ENCODE peak calls at places on chromosomes 1 and 21, in seven cellular contexts. R is OCI-M1; O is B cell; F is EH; W is stimulated activated CD8-positive, alpha-beta memory T cell treated with anti-CD3 and anti-CD28 coated beads, Interleukin-4, amount 100 ng/mL, for 1 hour; V is RCC 7860; P is adipocyte. G is an unnamed sample.
A peak's percentile ranks its signal among the peaks of the same experiment; 100 is the strongest.

GRCh38 chr1:34070201-34070836 is 94.7 kb downstream of the CSMD2 start:
- DNase-seq in R (no peak), O (no peak), F (no peak), W (no peak), V (no peak), P (no peak), G (no peak)

GRCh38 chr1:52927219-52928082 is at the start of gene SCP2:
- DNase-seq in R (no peak), O (peak; percentile 90), F (peak; percentile 79), W (peak; percentile 61), V (peak; percentile 25), P (peak; percentile 83), G (peak; percentile 29)

GRCh38 chr21:34813266-34813886 is 144.6 kb downstream of the CLIC6 start:
- DNase-seq in R (no peak), O (no peak), F (peak; percentile 79), W (no peak), V (peak; percentile 17), P (peak; percentile 58), G (no peak)

GRCh38 chr21:42793774-42794173 is 85.6 kb downstream of the WDR4 start:
- DNase-seq in R (no peak), O (no peak), F (no peak), W (no peak), V (no peak), P (no peak), G (no peak)

GRCh38 chr1:100543640-100544039 is 5.7 kb downstream of the GPR88 start:
- DNase-seq in R (peak; percentile 65), O (no peak), F (no peak), W (no peak), V (no peak), P (no peak), G (no peak)

GRCh38 chr1:224579526-224579925 is 36.6 kb upstream of the CNIH3 start:
- DNase-seq in R (no peak), O (no peak), F (peak; percentile 82), W (no peak), V (no peak), P (peak; percentile 32), G (no peak)

GRCh38 chr1:243784506-243784905 is 65.5 kb downstream of the AKT3 start:
- DNase-seq in R (no peak), O (no peak), F (no peak), W (no peak), V (no peak), P (no peak), G (no peak)

GRCh38 chr1:100277866-100278265 is 11.8 kb downstream of the RTCA start:
- DNase-seq in R (peak; percentile 27), O (no peak), F (no peak), W (no peak), V (no peak), P (no peak), G (no peak)

GRCh38 chr1:200468264-200469001 is 58.6 kb upstream of the ZNF281 start:
- DNase-seq in R (no peak), O (no peak), F (peak; percentile 27), W (no peak), V (peak; percentile 56), P (no peak), G (no peak)

GRCh38 chr1:215517441-215517891 is 49.6 kb upstream of the KCTD3 start:
- DNase-seq in R (peak; percentile 67), O (no peak), F (peak; percentile 43), W (no peak), V (no peak), P (peak; percentile 75), G (no peak)

GRCh38 chr1:3956527-3957170 is 56.6 kb upstream of the C1orf174 start:
- DNase-seq in R (no peak), O (no peak), F (no peak), W (no peak), V (peak; percentile 78), P (no peak), G (no peak)

GRCh38 chr1:183702813-183703198 is 49.7 kb upstream of the APOBEC4 start:
- DNase-seq in R (no peak), O (no peak), F (no peak), W (no peak), V (no peak), P (no peak), G (no peak)

GRCh38 chr1:58395355-58395754 is 151.2 kb downstream of the OMA1 start:
- DNase-seq in R (no peak), O (no peak), F (peak; percentile 96), W (no peak), V (peak; percentile 85), P (peak; percentile 78), G (peak; percentile 74)